ENCODE peak calls at places on chromosomes 13 and 19, in seven cellular contexts. F, R, W, Z, A, D and E are unnamed samples.
A peak's percentile ranks its signal among the peaks of the same experiment; 100 is the strongest.

GRCh38 chr13:65264066-65264465 is 1966.1 kb downstream of the PCDH9 start:
- DNase-seq in F (no peak), R (no peak), W (no peak), Z (no peak), A (no peak), D (no peak), E (no peak)

GRCh38 chr19:41926861-41927809 is 1.1 kb downstream of the ERFL start:
- DNase-seq in F (no peak), R (no peak), W (no peak), Z (no peak), A (no peak), D (no peak), E (no peak)

GRCh38 chr19:13016628-13017305 is 21.5 kb downstream of the NFIX start:
- DNase-seq in F (no peak), R (no peak), W (peak; percentile 75), Z (no peak), A (no peak), D (no peak), E (no peak)

GRCh38 chr19:48466571-48467325 is 2.4 kb upstream of the CYTH2 start:
- DNase-seq in F (no peak), R (no peak), W (no peak), Z (no peak), A (peak; percentile 71), D (peak; percentile 39), E (no peak)

GRCh38 chr19:19077103-19077502 is 13.3 kb downstream of the SLC25A42 start:
- DNase-seq in F (no peak), R (no peak), W (no peak), Z (no peak), A (no peak), D (no peak), E (peak; percentile 48)

GRCh38 chr19:28968721-28969120 is 244.2 kb downstream of the UQCRFS1 start:
- DNase-seq in F (no peak), R (no peak), W (no peak), Z (no peak), A (no peak), D (no peak), E (no peak)

GRCh38 chr19:35248310-35249145 is at the start of gene LSR:
- DNase-seq in F (peak; percentile 65), R (peak; percentile 96), W (peak; percentile 97), Z (peak; percentile 93), A (peak; percentile 18), D (no peak), E (no peak)

GRCh38 chr19:37654118-37654517 is 1.1 kb downstream of the ZFP30 start:
- DNase-seq in F (no peak), R (no peak), W (no peak), Z (no peak), A (peak; percentile 17), D (peak; percentile 9), E (peak; percentile 5)

GRCh38 chr19:47646924-47647323 is 38.0 kb downstream of the BICRA start:
- DNase-seq in F (no peak), R (no peak), W (no peak), Z (no peak), A (no peak), D (no peak), E (no peak)

GRCh38 chr19:11479470-11480080 is 1.3 kb downstream of the ELAVL3 start:
- DNase-seq in F (no peak), R (no peak), W (peak; percentile 85), Z (peak; percentile 69), A (peak; percentile 75), D (no peak), E (peak; percentile 63)

GRCh38 chr19:47247308-47247990 is 8.9 kb upstream of the CCDC9 start:
- DNase-seq in F (peak; percentile 70), R (no peak), W (peak; percentile 82), Z (peak; percentile 87), A (peak; percentile 69), D (peak; percentile 79), E (peak; percentile 83)